ENCODE peak calls at places on chromosomes 16 and 17, in seven cellular contexts. One of them, this sample, is unnamed.

GRCh38 chr16:3317315-3317999 is 12.2 kb downstream of the ZNF75A start:
- DNase-seq in CD4-positive, CD25-positive, alpha-beta regulatory T cell: no peak
- DNase-seq in A549: no peak
- DNase-seq in breast epithelium: no peak
- DNase-seq in brain microvascular endothelial cell: no peak
- DNase-seq in cardiac fibroblast: peak
- DNase-seq in uterus: no peak
- DNase-seq in this sample: no peak

GRCh38 chr16:12646490-12647274 is 157.0 kb downstream of the CPPED1 start:
- DNase-seq in brain microvascular endothelial cell: peak
- DNase-seq in CD4-positive, CD25-positive, alpha-beta regulatory T cell: no peak
- DNase-seq in breast epithelium: no peak
- DNase-seq in A549: no peak
- DNase-seq in uterus: peak
- DNase-seq in cardiac fibroblast: no peak
- DNase-seq in this sample: no peak

GRCh38 chr16:84786605-84787302 is 33.0 kb upstream of the CRISPLD2 start:
- DNase-seq in CD4-positive, CD25-positive, alpha-beta regulatory T cell: no peak
- DNase-seq in brain microvascular endothelial cell: no peak
- DNase-seq in uterus: no peak
- DNase-seq in A549: no peak
- DNase-seq in cardiac fibroblast: no peak
- DNase-seq in breast epithelium: no peak
- DNase-seq in this sample: no peak

GRCh38 chr16:75529959-75530358 is 5.9 kb downstream of the CHST5 start:
- DNase-seq in A549: no peak
- DNase-seq in uterus: no peak
- DNase-seq in breast epithelium: no peak
- DNase-seq in brain microvascular endothelial cell: no peak
- DNase-seq in CD4-positive, CD25-positive, alpha-beta regulatory T cell: no peak
- DNase-seq in cardiac fibroblast: no peak
- DNase-seq in this sample: no peak

GRCh38 chr16:66512589-66513404 is 37.1 kb downstream of the TK2 start:
- DNase-seq in uterus: no peak
- DNase-seq in CD4-positive, CD25-positive, alpha-beta regulatory T cell: no peak
- DNase-seq in breast epithelium: no peak
- DNase-seq in cardiac fibroblast: peak
- DNase-seq in brain microvascular endothelial cell: peak
- DNase-seq in A549: no peak
- DNase-seq in this sample: peak

GRCh38 chr16:14351647-14352046 is 278.4 kb downstream of the PARN start:
- DNase-seq in uterus: no peak
- DNase-seq in brain microvascular endothelial cell: no peak
- DNase-seq in CD4-positive, CD25-positive, alpha-beta regulatory T cell: no peak
- DNase-seq in A549: no peak
- DNase-seq in breast epithelium: no peak
- DNase-seq in cardiac fibroblast: no peak
- DNase-seq in this sample: no peak

GRCh38 chr17:73863761-73864535 is 219.7 kb upstream of the SDK2 start:
- DNase-seq in brain microvascular endothelial cell: no peak
- DNase-seq in A549: no peak
- DNase-seq in cardiac fibroblast: no peak
- DNase-seq in uterus: no peak
- DNase-seq in breast epithelium: no peak
- DNase-seq in CD4-positive, CD25-positive, alpha-beta regulatory T cell: no peak
- DNase-seq in this sample: no peak

GRCh38 chr17:43545383-43545632 is 832 bp downstream of the ETV4 start:
- DNase-seq in cardiac fibroblast: no peak
- DNase-seq in brain microvascular endothelial cell: no peak
- DNase-seq in uterus: peak
- DNase-seq in A549: peak
- DNase-seq in CD4-positive, CD25-positive, alpha-beta regulatory T cell: peak
- DNase-seq in breast epithelium: no peak
- DNase-seq in this sample: no peak

GRCh38 chr17:40980594-40980993 is 3.5 kb downstream of the KRT40 start:
- DNase-seq in CD4-positive, CD25-positive, alpha-beta regulatory T cell: no peak
- DNase-seq in cardiac fibroblast: peak
- DNase-seq in uterus: peak
- DNase-seq in brain microvascular endothelial cell: no peak
- DNase-seq in breast epithelium: no peak
- DNase-seq in A549: no peak
- DNase-seq in this sample: no peak

GRCh38 chr17:34997355-34997862 is 17.1 kb downstream of the LIG3 start:
- DNase-seq in uterus: peak
- DNase-seq in A549: no peak
- DNase-seq in brain microvascular endothelial cell: peak
- DNase-seq in breast epithelium: peak
- DNase-seq in CD4-positive, CD25-positive, alpha-beta regulatory T cell: no peak
- DNase-seq in cardiac fibroblast: peak
- DNase-seq in this sample: no peak

GRCh38 chr17:57121308-57122042 is 36.4 kb downstream of the AKAP1 start:
- DNase-seq in breast epithelium: no peak
- DNase-seq in brain microvascular endothelial cell: peak
- DNase-seq in CD4-positive, CD25-positive, alpha-beta regulatory T cell: no peak
- DNase-seq in A549: peak
- DNase-seq in cardiac fibroblast: peak
- DNase-seq in uterus: no peak
- DNase-seq in this sample: no peak

GRCh38 chr17:8681175-8681949 is 50.8 kb upstream of the MYH10 start:
- DNase-seq in uterus: peak
- DNase-seq in breast epithelium: no peak
- DNase-seq in CD4-positive, CD25-positive, alpha-beta regulatory T cell: no peak
- DNase-seq in A549: no peak
- DNase-seq in brain microvascular endothelial cell: no peak
- DNase-seq in cardiac fibroblast: peak
- DNase-seq in this sample: no peak

GRCh38 chr16:14088155-14088753 is 17.1 kb downstream of the MRTFB start:
- DNase-seq in uterus: no peak
- DNase-seq in CD4-positive, CD25-positive, alpha-beta regulatory T cell: no peak
- DNase-seq in breast epithelium: no peak
- DNase-seq in A549: no peak
- DNase-seq in brain microvascular endothelial cell: no peak
- DNase-seq in cardiac fibroblast: peak
- DNase-seq in this sample: no peak

GRCh38 chr17:7929158-7930029 is at the start of gene KCNAB3:
- DNase-seq in cardiac fibroblast: peak
- DNase-seq in A549: peak
- DNase-seq in CD4-positive, CD25-positive, alpha-beta regulatory T cell: peak
- DNase-seq in breast epithelium: peak
- DNase-seq in uterus: peak
- DNase-seq in brain microvascular endothelial cell: peak
- DNase-seq in this sample: no peak

GRCh38 chr17:78712043-78712442 is 70.0 kb downstream of the CYTH1 start:
- DNase-seq in cardiac fibroblast: no peak
- DNase-seq in brain microvascular endothelial cell: no peak
- DNase-seq in breast epithelium: no peak
- DNase-seq in A549: no peak
- DNase-seq in uterus: no peak
- DNase-seq in CD4-positive, CD25-positive, alpha-beta regulatory T cell: no peak
- DNase-seq in this sample: no peak

GRCh38 chr17:16417399-16417798 is 2.0 kb downstream of the TRPV2 start:
- DNase-seq in A549: no peak
- DNase-seq in cardiac fibroblast: no peak
- DNase-seq in CD4-positive, CD25-positive, alpha-beta regulatory T cell: no peak
- DNase-seq in brain microvascular endothelial cell: no peak
- DNase-seq in uterus: no peak
- DNase-seq in breast epithelium: no peak
- DNase-seq in this sample: no peak

GRCh38 chr16:86761117-86761971 is 183.0 kb downstream of the FOXL1 start:
- DNase-seq in brain microvascular endothelial cell: peak
- DNase-seq in A549: peak
- DNase-seq in uterus: peak
- DNase-seq in breast epithelium: no peak
- DNase-seq in cardiac fibroblast: peak
- DNase-seq in CD4-positive, CD25-positive, alpha-beta regulatory T cell: no peak
- DNase-seq in this sample: peak
- H3K4me3 ChIP-seq in brain microvascular endothelial cell: peak
- H3K4me3 ChIP-seq in A549: peak
- H3K4me3 ChIP-seq in uterus: no peak
- H3K4me3 ChIP-seq in breast epithelium: peak
- H3K4me3 ChIP-seq in cardiac fibroblast: peak
- H3K4me3 ChIP-seq in CD4-positive, CD25-positive, alpha-beta regulatory T cell: no peak
- H3K4me3 ChIP-seq in this sample: no peak

DNA sequence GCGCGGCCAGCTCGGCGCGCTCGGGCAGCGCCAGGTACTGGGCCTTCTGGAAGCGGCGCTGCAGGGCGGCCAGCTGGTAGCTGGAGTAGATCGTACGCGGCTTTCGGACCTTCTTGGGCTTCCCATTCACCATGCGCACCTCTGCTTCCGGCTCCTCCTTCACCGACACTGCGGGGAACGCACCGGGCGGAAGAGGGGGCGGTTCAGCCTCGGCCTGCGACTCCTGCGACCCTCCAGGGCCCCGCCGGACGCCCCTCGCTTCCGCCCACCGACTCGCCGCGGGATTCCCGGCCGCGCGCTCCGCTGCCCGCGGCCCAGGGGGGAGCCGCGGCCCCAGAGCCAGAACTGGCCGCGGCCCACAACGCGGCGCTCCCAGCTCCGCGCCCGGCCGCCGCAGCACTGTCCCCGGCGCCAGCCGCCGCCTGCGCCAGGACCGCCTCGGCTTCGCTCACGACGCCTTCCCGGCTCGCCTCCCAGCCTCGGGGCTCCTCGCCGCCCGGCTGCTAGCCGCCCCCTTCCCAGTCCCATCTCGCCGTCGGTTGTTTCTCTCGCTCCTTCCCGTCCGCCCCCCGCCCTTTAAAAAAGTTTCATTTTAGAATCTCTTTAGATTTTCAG is 1.5 kb downstream of the DLX3 start:
- DNase-seq in cardiac fibroblast: no peak
- DNase-seq in brain microvascular endothelial cell: no peak
- DNase-seq in uterus: no peak
- DNase-seq in A549: no peak
- DNase-seq in breast epithelium: no peak
- DNase-seq in CD4-positive, CD25-positive, alpha-beta regulatory T cell: no peak
- DNase-seq in this sample: peak
- H3K4me3 ChIP-seq in cardiac fibroblast: peak
- H3K4me3 ChIP-seq in brain microvascular endothelial cell: peak
- H3K4me3 ChIP-seq in uterus: peak
- H3K4me3 ChIP-seq in A549: no peak
- H3K4me3 ChIP-seq in breast epithelium: peak
- H3K4me3 ChIP-seq in CD4-positive, CD25-positive, alpha-beta regulatory T cell: peak
- H3K4me3 ChIP-seq in this sample: peak

DNA sequence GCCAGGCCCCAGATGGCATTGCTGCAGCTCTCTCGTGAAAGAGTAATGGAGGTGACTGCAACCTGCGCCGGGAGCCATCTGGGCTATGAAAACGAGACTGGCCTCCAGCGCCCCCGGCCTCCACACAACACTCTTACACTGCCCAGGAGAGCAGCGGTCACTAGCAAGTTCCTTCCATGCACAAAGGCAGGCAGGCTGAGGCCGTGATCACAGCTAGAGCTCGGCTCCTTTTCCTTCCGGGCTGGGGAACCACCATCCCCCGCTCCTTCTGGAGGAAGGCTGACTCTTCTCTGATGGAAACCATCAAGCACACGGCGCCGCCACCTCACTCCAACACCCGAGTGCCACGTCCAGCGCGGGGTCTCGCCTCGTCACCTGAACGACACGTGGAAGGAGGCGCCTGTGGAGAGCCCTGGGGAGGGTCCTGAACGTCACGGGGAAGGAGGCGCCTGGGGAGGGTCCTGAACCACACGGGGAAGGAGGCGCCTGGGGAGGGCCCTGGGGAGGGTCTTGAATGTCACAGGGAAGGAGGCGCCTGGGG is 61.9 kb downstream of the KLHDC4 start:
- DNase-seq in breast epithelium: no peak
- DNase-seq in CD4-positive, CD25-positive, alpha-beta regulatory T cell: no peak
- DNase-seq in brain microvascular endothelial cell: no peak
- DNase-seq in A549: no peak
- DNase-seq in uterus: no peak
- DNase-seq in cardiac fibroblast: no peak
- DNase-seq in this sample: no peak
- H3K4me3 ChIP-seq in breast epithelium: no peak
- H3K4me3 ChIP-seq in CD4-positive, CD25-positive, alpha-beta regulatory T cell: no peak
- H3K4me3 ChIP-seq in brain microvascular endothelial cell: no peak
- H3K4me3 ChIP-seq in A549: no peak
- H3K4me3 ChIP-seq in uterus: no peak
- H3K4me3 ChIP-seq in cardiac fibroblast: no peak
- H3K4me3 ChIP-seq in this sample: no peak

GRCh38 chr16:20904507-20905079 is 4.0 kb downstream of the LYRM1 start:
- DNase-seq in brain microvascular endothelial cell: peak
- DNase-seq in cardiac fibroblast: peak
- DNase-seq in CD4-positive, CD25-positive, alpha-beta regulatory T cell: no peak
- DNase-seq in breast epithelium: no peak
- DNase-seq in A549: no peak
- DNase-seq in uterus: no peak
- DNase-seq in this sample: peak
- H3K4me3 ChIP-seq in brain microvascular endothelial cell: no peak
- H3K4me3 ChIP-seq in cardiac fibroblast: no peak
- H3K4me3 ChIP-seq in CD4-positive, CD25-positive, alpha-beta regulatory T cell: peak
- H3K4me3 ChIP-seq in breast epithelium: no peak
- H3K4me3 ChIP-seq in A549: no peak
- H3K4me3 ChIP-seq in uterus: no peak
- H3K4me3 ChIP-seq in this sample: no peak